ENCODE peak calls at places on chromosomes 11 and 22, in eight cellular contexts. X, J, Z, H, I, W, D and M are unnamed samples.

GRCh38 chr11:82858133-82858532 is 42.1 kb downstream of the PRCP start:
- DNase-seq in D (no peak), J (no peak), I (no peak), H (no peak), Z (no peak), W (no peak), X (no peak), M (no peak)

GRCh38 chr11:17012712-17013547 is 1.3 kb downstream of the PLEKHA7 start:
- DNase-seq in J (no peak), I (no peak), Z (peak; percentile 90), H (peak; percentile 52), D (peak; percentile 78), W (peak; percentile 75), X (peak; percentile 96), M (peak; percentile 85)

GRCh38 chr11:46601129-46601528 is 7.3 kb upstream of the AMBRA1 start:
- DNase-seq in Z (no peak), J (no peak), W (no peak), D (no peak), X (no peak), H (no peak), I (no peak), M (no peak)

GRCh38 chr22:37806409-37807338 is 1.1 kb upstream of the GCAT start:
- DNase-seq in I (no peak), W (peak; percentile 82), J (peak; percentile 44), Z (peak; percentile 52), D (no peak), X (peak; percentile 49), H (peak; percentile 35), M (no peak)

GRCh38 chr22:49321477-49322055 is 506.1 kb downstream of the BRD1 start:
- DNase-seq in H (no peak), W (no peak), I (no peak), Z (no peak), D (no peak), X (no peak), J (no peak), M (no peak)

GRCh38 chr11:123483465-123483864 is 53.4 kb downstream of the GRAMD1B start:
- DNase-seq in Z (peak; percentile 39), I (no peak), X (peak; percentile 87), W (no peak), H (no peak), J (peak; percentile 37), D (peak; percentile 18), M (no peak)

GRCh38 chr22:32475428-32476010 is 908 bp downstream of the FBXO7 start:
- DNase-seq in X (no peak), Z (no peak), W (peak; percentile 65), H (peak; percentile 20), I (no peak), D (no peak), J (peak; percentile 51), M (no peak)

GRCh38 chr11:8671242-8671641 is 11.2 kb downstream of the TRIM66 start:
- DNase-seq in X (peak; percentile 83), I (peak; percentile 86), W (peak; percentile 96), Z (peak; percentile 87), D (peak; percentile 73), J (no peak), H (peak; percentile 15), M (peak; percentile 87)

GRCh38 chr11:121237686-121238658 is 54.6 kb upstream of the SC5D start:
- DNase-seq in Z (peak; percentile 58), X (peak; percentile 86), I (no peak), H (no peak), D (no peak), J (no peak), W (no peak), M (no peak)

GRCh38 chr11:44865866-44866272 is 84.8 kb downstream of the TP53I11 start:
- DNase-seq in H (no peak), X (no peak), W (no peak), D (no peak), Z (no peak), J (no peak), I (no peak), M (peak; percentile 53)

GRCh38 chr11:19053909-19054308 is 6.6 kb downstream of the MRGPRX2 start:
- DNase-seq in D (no peak), Z (no peak), W (no peak), I (no peak), X (no peak), J (no peak), H (no peak), M (no peak)

GRCh38 chr11:11818529-11819121 is 23.1 kb upstream of the USP47 start:
- DNase-seq in X (no peak), H (no peak), J (no peak), W (no peak), I (no peak), Z (no peak), D (no peak), M (no peak)

GRCh38 chr22:31155425-31155824 is 4.6 kb upstream of the RNF185 start:
- DNase-seq in I (peak; percentile 21), X (peak; percentile 48), Z (no peak), W (peak; percentile 60), J (no peak), D (no peak), H (no peak), M (no peak)

GRCh38 chr11:123216249-123216648 is 21.2 kb upstream of the CLMP start:
- DNase-seq in I (no peak), Z (no peak), D (no peak), W (no peak), X (no peak), H (no peak), J (no peak), M (no peak)

GRCh38 chr11:34281256-34281655 is 76.6 kb downstream of the ABTB2 start:
- DNase-seq in I (no peak), X (no peak), J (no peak), H (no peak), D (no peak), W (no peak), Z (no peak), M (peak; percentile 21)